ENCODE peak calls at places on chromosomes 11 and 22, in six cellular contexts. N, T, I, O, H and W are unnamed samples.
A peak's percentile ranks its signal among the peaks of the same experiment; 100 is the strongest.

GRCh38 chr11:95100856-95101507 is 11.3 kb downstream of the ENDOD1 start:
- DNase-seq in H (no peak), I (no peak), N (no peak), T (no peak), O (no peak), W (no peak)

GRCh38 chr22:31230871-31231621 is 18.9 kb downstream of the LIMK2 start:
- DNase-seq in I (peak; percentile 44), N (no peak), H (peak; percentile 53), O (peak; percentile 72), T (peak; percentile 44), W (peak; percentile 7)

GRCh38 chr11:2781413-2782274 is 81.8 kb upstream of the KCNQ1OT1 start:
- DNase-seq in I (peak; percentile 3), H (no peak), O (no peak), N (no peak), T (no peak), W (no peak)

GRCh38 chr22:29004647-29005371 is 56.8 kb downstream of the C22orf31 start:
- DNase-seq in H (peak; percentile 78), T (no peak), N (no peak), O (peak; percentile 80), I (peak; percentile 47), W (peak; percentile 84)

GRCh38 chr22:35842519-35842913 is 124.8 kb downstream of the APOL5 start:
- DNase-seq in H (no peak), O (no peak), N (no peak), T (no peak), I (no peak), W (no peak)

GRCh38 chr11:122656631-122657101 is 1.1 kb downstream of the UBASH3B start:
- DNase-seq in O (peak; percentile 70), N (peak; percentile 23), I (peak; percentile 35), T (peak; percentile 68), H (no peak), W (no peak)

GRCh38 chr11:93846411-93846810 is 4.0 kb downstream of the VSTM5 start:
- DNase-seq in T (peak; percentile 18), O (no peak), I (no peak), N (no peak), H (no peak), W (no peak)

GRCh38 chr22:25085930-25086901 is 113.4 kb upstream of the CRYBB3 start:
- DNase-seq in T (no peak), H (no peak), O (peak; percentile 87), I (peak; percentile 62), N (no peak), W (peak; percentile 76)

GRCh38 chr11:20031155-20032001 is 128.9 kb downstream of the DBX1 start:
- DNase-seq in H (peak; percentile 53), N (no peak), O (no peak), T (peak; percentile 97), I (no peak), W (peak; percentile 67)

GRCh38 chr22:50434849-50435700 is 39.8 kb downstream of the SBF1 start:
- DNase-seq in T (no peak), H (no peak), I (no peak), N (no peak), O (peak; percentile 49), W (no peak)

GRCh38 chr22:23012081-23012622 is 58.2 kb upstream of the GNAZ start:
- DNase-seq in H (no peak), I (no peak), N (peak; percentile 21), T (no peak), O (no peak), W (no peak)

GRCh38 chr11:127943152-127943551 is 644.2 kb downstream of the ETS1 start:
- DNase-seq in I (no peak), T (no peak), H (no peak), N (no peak), O (no peak), W (no peak)

GRCh38 chr22:37746366-37747089 is 49.7 kb downstream of the TRIOBP start:
- DNase-seq in O (peak; percentile 76), I (peak; percentile 62), T (peak; percentile 26), N (peak; percentile 31), H (no peak), W (peak; percentile 4)

GRCh38 chr11:130070829-130071205 is 1.1 kb downstream of the APLP2 start:
- DNase-seq in H (peak; percentile 42), N (no peak), T (peak; percentile 45), O (peak; percentile 65), I (peak; percentile 36), W (peak; percentile 67)

GRCh38 chr11:2521081-2521480 is 76.3 kb downstream of the KCNQ1 start:
- DNase-seq in N (no peak), I (peak; percentile 1), H (no peak), O (peak; percentile 31), T (no peak), W (no peak)

GRCh38 chr22:33521879-33522665 is 398.2 kb downstream of the LARGE1 start:
- DNase-seq in I (no peak), T (no peak), H (no peak), N (no peak), O (no peak), W (no peak)

GRCh38 chr11:102347526-102348331 is 715 bp downstream of the BIRC2 start:
- DNase-seq in T (peak; percentile 69), H (peak; percentile 44), N (no peak), O (no peak), I (no peak), W (peak; percentile 60)

GRCh38 chr11:17457361-17458104 is 19.1 kb downstream of the ABCC8 start:
- DNase-seq in T (no peak), I (no peak), H (no peak), N (no peak), O (no peak), W (no peak)

GRCh38 chr11:1879941-1880720 is 11.6 kb downstream of the PRR33 start:
- DNase-seq in O (peak; percentile 95), N (no peak), I (peak; percentile 6), T (no peak), H (no peak), W (no peak)

GRCh38 chr11:71076021-71076420 is 176.4 kb downstream of the SHANK2 start:
- DNase-seq in T (no peak), H (no peak), I (no peak), N (no peak), O (no peak), W (no peak)

GRCh38 chr11:4884341-4884740 is 2.6 kb downstream of the OR51T1 start:
- DNase-seq in T (no peak), N (no peak), O (no peak), I (no peak), H (no peak), W (no peak)

GRCh38 chr22:45998638-45999378 is 21.8 kb upstream of the WNT7B start:
- DNase-seq in T (no peak), I (no peak), O (peak; percentile 43), H (no peak), N (no peak), W (no peak)

GRCh38 chr22:46025225-46025972 is 48.4 kb upstream of the WNT7B start:
- DNase-seq in I (no peak), T (no peak), O (peak; percentile 8), H (no peak), N (no peak), W (no peak)

GRCh38 chr22:46742576-46743221 is 4.6 kb upstream of the CERK start:
- DNase-seq in I (no peak), N (no peak), T (peak; percentile 40), O (peak; percentile 6), H (no peak), W (peak; percentile 39)

GRCh38 chr11:57406337-57406904 is 16.0 kb upstream of the PRG2 start:
- DNase-seq in H (no peak), O (peak; percentile 67), I (no peak), T (peak; percentile 25), N (no peak), W (peak; percentile 12)

GRCh38 chr11:2377511-2378443 is 667 bp downstream of the CD81 start:
- DNase-seq in O (peak; percentile 93), N (no peak), H (no peak), I (peak; percentile 66), T (peak; percentile 49), W (peak; percentile 78)

GRCh38 chr22:23745780-23746179 is 5.1 kb downstream of the ZNF70 start:
- DNase-seq in T (no peak), H (peak; percentile 8), N (no peak), O (peak; percentile 53), I (no peak), W (no peak)

GRCh38 chr11:7657306-7658025 is 15.8 kb downstream of the CYB5R2 start:
- DNase-seq in N (no peak), O (peak; percentile 84), H (peak; percentile 4), I (peak; percentile 60), T (peak; percentile 70), W (peak; percentile 82)

GRCh38 chr11:95937358-95937757 is 13.5 kb upstream of the MTMR2 start:
- DNase-seq in O (no peak), N (no peak), I (no peak), H (no peak), T (no peak), W (no peak)

GRCh38 chr11:131095501-131096185 is 179.4 kb upstream of the SNX19 start:
- DNase-seq in T (no peak), N (no peak), I (no peak), O (no peak), H (no peak), W (no peak)

GRCh38 chr22:34798605-34799004 is 267.4 kb upstream of the ISX start:
- DNase-seq in H (no peak), N (no peak), T (no peak), I (no peak), O (no peak), W (no peak)

GRCh38 chr11:44536779-44537516 is 28.5 kb upstream of the CD82 start:
- DNase-seq in O (no peak), N (no peak), H (no peak), T (no peak), I (no peak), W (no peak)